ENCODE peak calls at places on chromosomes 4 and X, in four cellular contexts. Q is psoas muscle, N is tibial artery, R is Panc1. T is an unnamed sample.

GRCh38 chrX:69024931-69025330 is 140.3 kb downstream of the PJA1 start:
- DNase-seq in N (peak; percentile 79), Q (peak; percentile 72), R (no peak), T (no peak)

GRCh38 chr4:166169111-166169510 is 296.1 kb downstream of the TLL1 start:
- DNase-seq in Q (no peak), R (no peak), N (no peak), T (no peak)

GRCh38 chr4:94000559-94000958 is 172.0 kb downstream of the ATOH1 start:
- DNase-seq in N (no peak), Q (no peak), R (no peak), T (no peak)

GRCh38 chr4:12472082-12472481 is 1012.1 kb downstream of the RAB28 start:
- DNase-seq in R (no peak), N (no peak), Q (no peak), T (no peak)

GRCh38 chrX:817759-818158 is 187.2 kb downstream of the SHOX start:
- DNase-seq in R (no peak), N (no peak), Q (no peak), T (no peak)

GRCh38 chr4:176538217-176538925 is 218.6 kb downstream of the SPCS3 start:
- DNase-seq in N (no peak), R (no peak), Q (no peak), T (no peak)

GRCh38 chr4:498328-498919 is 532 bp downstream of the ZNF721 start:
- DNase-seq in R (no peak), Q (no peak), N (no peak), T (no peak)

GRCh38 chrX:129652565-129653169 is 2.1 kb downstream of the APLN start:
- DNase-seq in Q (no peak), N (no peak), R (no peak), T (no peak)

GRCh38 chr4:129138762-129139496 is 43.0 kb downstream of the C4orf33 start:
- DNase-seq in R (no peak), N (no peak), Q (no peak), T (no peak)

GRCh38 chr4:168666531-168666930 is 169.7 kb downstream of the PALLD start:
- DNase-seq in N (no peak), R (no peak), Q (no peak), T (no peak)

GRCh38 chr4:183924362-183925044 is 19.4 kb downstream of the STOX2 start:
- DNase-seq in Q (no peak), N (no peak), R (no peak), T (no peak)

GRCh38 chr4:8108991-8109390 is 49.6 kb downstream of the ABLIM2 start:
- DNase-seq in Q (no peak), N (no peak), R (no peak), T (no peak)

GRCh38 chr4:138218976-138219375 is 23.2 kb downstream of the SLC7A11 start:
- DNase-seq in R (no peak), N (no peak), Q (no peak), T (no peak)

GRCh38 chr4:80112236-80112635 is 39.2 kb upstream of the ANTXR2 start:
- DNase-seq in N (no peak), Q (peak; percentile 30), R (no peak), T (no peak)

GRCh38 chr4:156584100-156584499 is 387.5 kb downstream of the PDGFC start:
- DNase-seq in Q (no peak), N (no peak), R (no peak), T (no peak)

GRCh38 chr4:17787315-17787714 is 5.9 kb upstream of the FAM184B start:
- DNase-seq in R (no peak), N (no peak), Q (no peak), T (no peak)

GRCh38 chrX:95878874-95879273 is 805.8 kb upstream of the DIAPH2 start:
- DNase-seq in R (no peak), N (no peak), Q (no peak), T (no peak)

GRCh38 chr4:103136671-103137445 is 37.2 kb upstream of the BDH2 start:
- DNase-seq in N (no peak), R (no peak), Q (no peak), T (no peak)

GRCh38 chr4:112145820-112146813 is 863 bp downstream of the FAM241A start:
- DNase-seq in N (peak; percentile 36), Q (peak; percentile 47), R (no peak), T (peak; percentile 49)

GRCh38 chr4:153227501-153227900 is 23.3 kb downstream of the TRIM2 start:
- DNase-seq in Q (no peak), N (no peak), R (no peak), T (no peak)

GRCh38 chr4:6308890-6309643 is 39.4 kb downstream of the WFS1 start:
- DNase-seq in N (no peak), R (no peak), Q (no peak), T (no peak)

GRCh38 chr4:104393649-104394048 is 101.0 kb downstream of the CXXC4 start:
- DNase-seq in N (no peak), Q (no peak), R (no peak), T (no peak)

GRCh38 chr4:14607578-14607977 is 394.7 kb upstream of the CPEB2 start:
- DNase-seq in N (no peak), Q (no peak), R (no peak), T (no peak)

GRCh38 chr4:189463734-189464133 is 476.9 kb upstream of the FRG1 start:
- DNase-seq in R (no peak), N (no peak), Q (no peak), T (no peak)
- H3K9me3 ChIP-seq in R (no peaks in the 10 kb centered on the region), N (no peaks in the 10 kb centered on the region), Q (no peaks in the 10 kb centered on the region), T (no peaks in the 10 kb centered on the region)

GRCh38 chr4:3481783-3482397 is 18.8 kb downstream of the DOK7 start:
- DNase-seq in N (no peak), R (no peak), Q (no peak), T (no peak)
- H3K27me3 ChIP-seq in N (no peaks in the 10 kb centered on the region), R (no peaks in the 10 kb centered on the region), Q (no peaks in the 10 kb centered on the region), T (peaks cover 14% of the 10 kb centered on the region)

GRCh38 chr4:92253550-92253949 is 50.2 kb upstream of the GRID2 start:
- DNase-seq in R (no peak), N (no peak), Q (no peak), T (no peak)
- H3K9me3 ChIP-seq in R (no peaks in the 10 kb centered on the region), N (peaks cover 12% of the 10 kb centered on the region), Q (peaks cover 11% of the 10 kb centered on the region), T (no peaks in the 10 kb centered on the region)

GRCh38 chrX:85914431-85914830 is 132.9 kb downstream of the CHM start:
- DNase-seq in N (no peak), Q (no peak), R (no peak), T (no peak)
- H3K27me3 ChIP-seq in N (no peaks in the 10 kb centered on the region), Q (no peaks in the 10 kb centered on the region), R (no peaks in the 10 kb centered on the region), T (no peaks in the 10 kb centered on the region)

DNA sequence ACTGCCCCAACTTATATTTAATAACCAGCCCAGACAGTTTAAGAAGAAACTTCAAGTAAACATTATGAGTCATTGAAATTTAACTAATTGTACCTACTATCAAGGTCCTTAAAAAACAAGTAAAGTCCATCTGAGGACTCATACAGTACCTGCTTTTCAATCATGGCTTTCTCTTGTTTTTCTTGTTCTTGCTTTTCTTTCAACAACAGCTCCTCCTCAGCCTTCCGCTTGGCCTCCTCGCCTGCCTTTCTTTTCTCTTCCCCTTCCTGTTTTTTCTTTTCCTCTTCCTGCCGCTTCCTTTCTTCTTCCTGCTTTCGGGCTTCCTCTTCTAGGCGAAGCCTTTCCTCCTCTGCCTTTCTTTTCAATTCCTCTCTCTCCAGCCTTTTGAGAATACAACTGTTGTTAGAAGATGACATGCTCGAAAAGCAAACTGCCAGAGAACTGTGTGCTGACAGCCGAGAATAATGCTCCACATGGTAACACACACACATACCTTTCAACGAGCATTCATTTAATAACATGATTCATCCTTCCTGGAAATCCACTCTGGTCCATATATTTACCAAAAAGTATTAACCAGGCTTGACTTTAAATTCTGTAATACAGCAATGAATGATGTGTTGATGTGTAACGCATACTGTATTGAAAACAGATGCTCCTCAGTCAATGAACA is 25.2 kb upstream of the BCLAF3 start:
- DNase-seq in N (no peak), R (no peak), Q (no peak), T (no peak)
- H3K9me3 ChIP-seq in N (no peaks in the 10 kb centered on the region), R (no peaks in the 10 kb centered on the region), Q (peaks cover 7% of the 10 kb centered on the region), T (no peaks in the 10 kb centered on the region)

DNA sequence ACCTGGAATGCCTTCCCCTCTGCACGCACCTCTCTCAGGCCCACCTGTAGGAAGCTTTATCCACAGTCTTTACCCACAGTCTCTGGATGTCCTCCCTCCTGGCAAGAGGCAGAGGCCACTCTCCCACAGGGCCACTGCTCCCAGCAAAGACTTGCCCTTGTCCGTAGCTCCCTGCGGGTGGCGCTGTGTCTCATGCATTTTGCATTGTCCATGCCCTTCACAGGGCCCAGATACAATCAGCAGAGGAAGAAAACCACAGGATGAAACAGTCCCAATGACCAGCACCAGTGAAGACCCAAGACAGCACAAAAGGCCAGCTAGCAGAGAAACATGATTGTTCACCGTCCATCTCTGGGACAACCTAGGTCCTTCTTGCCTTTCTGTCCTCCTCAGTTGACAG is 2.1 kb upstream of the NSG1 start:
- DNase-seq in R (no peak), Q (no peak), N (no peak), T (no peak)
- H3K27me3 ChIP-seq in R (peaks cover 2% of the 10 kb centered on the region), Q (peaks cover 30% of the 10 kb centered on the region), N (no peaks in the 10 kb centered on the region), T (no peaks in the 10 kb centered on the region)

GRCh38 chrX:63475200-63475599 is 124.1 kb upstream of the SPIN4 start:
- DNase-seq in Q (no peak), R (no peak), N (no peak), T (no peak)

GRCh38 chrX:63470506-63470905 is 119.4 kb upstream of the SPIN4 start:
- DNase-seq in N (no peak), Q (no peak), R (no peak), T (no peak)

GRCh38 chrX:63466690-63467089 is 115.6 kb upstream of the SPIN4 start:
- DNase-seq in R (no peak), Q (no peak), N (no peak), T (no peak)

GRCh38 chrX:63471004-63471403 is 119.9 kb upstream of the SPIN4 start:
- DNase-seq in R (no peak), Q (no peak), N (no peak), T (no peak)
- H3K9me3 ChIP-seq in R (peaks cover 37% of the 10 kb centered on the region), Q (peaks cover 43% of the 10 kb centered on the region), N (peaks cover 38% of the 10 kb centered on the region), T (no peaks in the 10 kb centered on the region)

GRCh38 chr4:173500841-173501591 is 29.0 kb downstream of the HAND2 start:
- DNase-seq in Q (no peak), N (no peak), R (no peak), T (no peak)

GRCh38 chr4:173498771-173499170 is 31.3 kb downstream of the HAND2 start:
- DNase-seq in Q (no peak), R (no peak), N (no peak), T (no peak)

GRCh38 chr4:173499568-173500535 is 30.2 kb downstream of the HAND2 start:
- DNase-seq in Q (no peak), R (no peak), N (no peak), T (no peak)

GRCh38 chr4:173501592-173502150 is 28.4 kb downstream of the HAND2 start:
- DNase-seq in N (no peak), Q (no peak), R (no peak), T (no peak)

DNA sequence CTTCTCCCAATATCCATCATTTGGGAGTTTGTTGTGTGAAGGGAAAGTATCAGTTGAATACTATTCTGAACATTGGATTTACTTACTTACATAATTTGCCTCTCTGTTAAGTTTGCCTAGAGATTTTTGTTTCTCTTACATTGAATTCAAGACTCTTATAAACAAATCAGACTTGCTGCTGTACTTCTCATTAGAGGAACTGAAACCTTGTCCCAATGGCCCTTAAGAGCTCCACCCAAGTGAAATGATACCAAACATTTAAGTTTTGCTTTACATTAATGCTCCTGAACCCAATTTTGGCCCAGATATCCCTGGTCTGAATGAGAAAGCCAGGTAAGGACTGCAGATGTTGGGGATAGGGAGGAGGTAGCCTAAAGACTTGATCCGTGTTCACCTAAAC is 32.0 kb downstream of the HAND2 start:
- DNase-seq in Q (no peak), N (no peak), R (no peak), T (no peak)
- H3K27me3 ChIP-seq in Q (peaks cover 20% of the 10 kb centered on the region), N (no peaks in the 10 kb centered on the region), R (peaks cover 5% of the 10 kb centered on the region), T (peaks cover 9% of the 10 kb centered on the region)

GRCh38 chr4:19992694-19993093 is 259.0 kb upstream of the SLIT2 start:
- DNase-seq in Q (no peak), N (no peak), R (no peak), T (no peak)
- H3K9me3 ChIP-seq in Q (no peaks in the 10 kb centered on the region), N (no peaks in the 10 kb centered on the region), R (no peaks in the 10 kb centered on the region), T (no peaks in the 10 kb centered on the region)

GRCh38 chr4:110644008-110644407 is 21.1 kb upstream of the PITX2 start:
- DNase-seq in N (no peak), R (no peak), Q (no peak), T (no peak)
- H3K27me3 ChIP-seq in N (no peaks in the 10 kb centered on the region), R (no peaks in the 10 kb centered on the region), Q (peaks cover 1% of the 10 kb centered on the region), T (peaks cover 20% of the 10 kb centered on the region)